ENCODE peak calls at places on chromosome 14, in four cellular contexts. O is Kasumi-1; Y is left ventricle myocardium superior; T is activated effector memory CD4-positive, alpha-beta T cell treated with anti-CD3 and anti-CD28 coated beads, Interleukin-2, amount 50 U/mL, for 16 hours. L is an unnamed sample.

GRCh38 chr14:78164226-78164853 is 5.8 kb upstream of the NRXN3 start:
- DNase-seq in O (peak; percentile 30), T (no peak), Y (no peak), L (no peak)

GRCh38 chr14:75361751-75362433 is 65.9 kb upstream of the JDP2 start:
- DNase-seq in T (no peak), O (no peak), Y (peak; percentile 54), L (peak; percentile 18)

GRCh38 chr14:104335611-104336010 is 197.2 kb downstream of the KIF26A start:
- DNase-seq in T (peak; percentile 42), Y (no peak), O (no peak), L (no peak)

GRCh38 chr14:96888158-96888557 is 91.0 kb downstream of the VRK1 start:
- DNase-seq in Y (no peak), T (no peak), O (no peak), L (no peak)

GRCh38 chr14:103372552-103373304 is 12.5 kb upstream of the MARK3 start:
- DNase-seq in T (no peak), Y (no peak), O (no peak), L (no peak)

GRCh38 chr14:93903342-93904184 is 23.6 kb upstream of the FAM181A start:
- DNase-seq in O (no peak), Y (no peak), T (no peak), L (no peak)

GRCh38 chr14:24315807-24316596 is 4.7 kb downstream of the LTB4R start:
- DNase-seq in T (no peak), Y (peak; percentile 76), O (no peak), L (peak; percentile 55)

GRCh38 chr14:104433401-104434213 is 146.0 kb upstream of the C14orf180 start:
- DNase-seq in Y (no peak), O (no peak), T (peak; percentile 52), L (no peak)

GRCh38 chr14:30214014-30214413 is 286.4 kb upstream of the PRKD1 start:
- DNase-seq in Y (no peak), T (no peak), O (no peak), L (no peak)

GRCh38 chr14:21505009-21505553 is 6.1 kb downstream of the METTL3 start:
- DNase-seq in Y (no peak), T (no peak), O (no peak), L (no peak)

GRCh38 chr14:89797148-89797547 is 157.4 kb downstream of the EFCAB11 start:
- DNase-seq in Y (no peak), T (no peak), O (no peak), L (no peak)

GRCh38 chr14:63275611-63276010 is 43.1 kb downstream of the GPHB5 start:
- DNase-seq in O (no peak), T (no peak), Y (no peak), L (no peak)

GRCh38 chr14:34038358-34039057 is 87.6 kb upstream of the EGLN3 start:
- DNase-seq in Y (no peak), O (no peak), T (no peak), L (no peak)

GRCh38 chr14:35336171-35337073 is 44.2 kb downstream of the PSMA6 start:
- DNase-seq in O (peak; percentile 21), T (no peak), Y (peak; percentile 93), L (peak; percentile 93)

GRCh38 chr14:73058923-73059311 is 583 bp downstream of the RBM25 start:
- DNase-seq in Y (no peak), T (no peak), O (peak; percentile 45), L (peak; percentile 31)

GRCh38 chr14:65304963-65305362 is 107.6 kb upstream of the FUT8 start:
- DNase-seq in O (no peak), T (no peak), Y (no peak), L (no peak)

GRCh38 chr14:69046468-69046867 is 67.4 kb upstream of the ACTN1 start:
- DNase-seq in O (no peak), Y (no peak), T (no peak), L (no peak)

GRCh38 chr14:77593501-77593911 is 22.9 kb downstream of the SPTLC2 start:
- DNase-seq in T (no peak), Y (no peak), O (peak; percentile 98), L (no peak)

GRCh38 chr14:21098892-21099595 is 589 bp upstream of the ZNF219 start:
- DNase-seq in T (no peak), O (no peak), Y (no peak), L (no peak)

GRCh38 chr14:85178869-85179268 is 351.1 kb upstream of the FLRT2 start:
- DNase-seq in T (no peak), O (no peak), Y (no peak), L (no peak)

GRCh38 chr14:105096206-105096875 is 31.1 kb upstream of the GPR132 start:
- DNase-seq in Y (no peak), O (no peak), T (no peak), L (no peak)

GRCh38 chr14:59274991-59275391 is 86.5 kb downstream of the DAAM1 start:
- DNase-seq in T (no peak), Y (peak; percentile 51), O (no peak), L (peak; percentile 41)

GRCh38 chr14:93775158-93775557 is 13.1 kb downstream of the PRIMA1 start:
- DNase-seq in T (no peak), Y (no peak), O (no peak), L (no peak)

GRCh38 chr14:105935384-105935783 is 409.0 kb downstream of the TMEM121 start:
- DNase-seq in Y (no peak), T (no peak), O (no peak), L (no peak)

GRCh38 chr14:38721822-38722431 is 381.1 kb downstream of the SEC23A start:
- DNase-seq in O (peak; percentile 75), Y (peak; percentile 35), T (no peak), L (peak; percentile 21)

GRCh38 chr14:33563492-33563891 is 387.4 kb downstream of the EGLN3 start:
- DNase-seq in O (no peak), T (no peak), Y (no peak), L (no peak)

GRCh38 chr14:24351517-24351916 is 11.7 kb upstream of the RIPK3 start:
- DNase-seq in O (peak; percentile 30), T (no peak), Y (no peak), L (no peak)

GRCh38 chr14:69879175-69880047 is at the start of gene SMOC1:
- DNase-seq in O (peak; percentile 2), T (no peak), Y (peak; percentile 60), L (no peak)

GRCh38 chr14:68552597-68552996 is 240.3 kb downstream of the ZFP36L1 start:
- DNase-seq in T (no peak), Y (no peak), O (peak; percentile 64), L (no peak)

GRCh38 chr14:106308839-106309389 is 782.5 kb downstream of the TMEM121 start:
- DNase-seq in O (peak; percentile 13), T (peak; percentile 89), Y (peak; percentile 39), L (no peak)

GRCh38 chr14:69695664-69696527 is 71.0 kb upstream of the SRSF5 start:
- DNase-seq in Y (no peak), T (peak; percentile 64), O (peak; percentile 20), L (no peak)

GRCh38 chr14:102252834-102253801 is 51.8 kb downstream of the MOK start:
- DNase-seq in T (peak; percentile 30), Y (peak; percentile 67), O (no peak), L (peak; percentile 45)

GRCh38 chr14:102938191-102938590 is 15.7 kb downstream of the AMN start:
- DNase-seq in O (no peak), T (no peak), Y (no peak), L (no peak)

GRCh38 chr14:58272589-58273372 is 25.6 kb upstream of the ARID4A start:
- DNase-seq in O (peak; percentile 48), Y (no peak), T (no peak), L (no peak)

GRCh38 chr14:82757775-82758174 is 1224.1 kb upstream of the SEL1L start:
- DNase-seq in T (no peak), O (no peak), Y (no peak), L (no peak)

GRCh38 chr14:50521912-50522341 is 10.4 kb downstream of the MAP4K5 start:
- DNase-seq in T (no peak), O (no peak), Y (no peak), L (no peak)

GRCh38 chr14:60184597-60185555 is 19.7 kb upstream of the DHRS7 start:
- DNase-seq in Y (no peak), O (no peak), T (no peak), L (no peak)

GRCh38 chr14:72416892-72417291 is 477.0 kb downstream of the DPF3 start:
- DNase-seq in T (no peak), O (peak; percentile 44), Y (no peak), L (no peak)

L was measured in left ventricle myocardium inferior.